ENCODE peak calls at places on chromosomes 16 and 17, in four cellular contexts. P is EL, U is NCI-H1105 treated with DMSO at 0.1 percent for 48 hours, A is BE2C. X is an unnamed sample.

GRCh38 chr17:45029096-45029495 is 22.3 kb downstream of the DCAKD start:
- DNase-seq in P (no peak), U (no peak), A (no peak), X (no peak)

GRCh38 chr16:67481561-67482259 is 753 bp upstream of the ATP6V0D1 start:
- DNase-seq in P (no peak), U (peak), A (peak), X (peak)

GRCh38 chr17:17417718-17418151 is 59.1 kb upstream of the MED9 start:
- DNase-seq in P (no peak), U (no peak), A (no peak), X (no peak)

GRCh38 chr17:64736804-64737492 is 74.8 kb upstream of the SMURF2 start:
- DNase-seq in P (peak), U (no peak), A (peak), X (peak)

GRCh38 chr17:63950940-63951907 is 19.1 kb upstream of the CD79B start:
- DNase-seq in P (no peak), U (no peak), A (no peak), X (peak)

GRCh38 chr17:1047177-1047885 is 50.4 kb downstream of the TIMM22 start:
- DNase-seq in P (no peak), U (no peak), A (no peak), X (peak)

GRCh38 chr16:55495616-55496289 is 13.1 kb upstream of the LPCAT2 start:
- DNase-seq in P (peak), U (peak), A (no peak), X (no peak)

GRCh38 chr17:70405492-70406220 is 236.3 kb downstream of the KCNJ2 start:
- DNase-seq in P (peak), U (no peak), A (no peak), X (no peak)

GRCh38 chr17:58679263-58680037 is 12.4 kb downstream of the TEX14 start:
- DNase-seq in P (peak), U (no peak), A (peak), X (no peak)

GRCh38 chr16:69089091-69089912 is 16.2 kb upstream of the HAS3 start:
- DNase-seq in P (no peak), U (peak), A (peak), X (peak)

X was measured in NCI-H69.